ENCODE peak calls at places on chromosomes 5 and 9, in ten cellular contexts. One of them, this sample, is unnamed.

GRCh38 chr5:106827061-106827460 is 843.7 kb downstream of the EFNA5 start:
- DNase-seq in GM06990: no peak
- DNase-seq in activated CD4-positive, alpha-beta T cell treated with anti-CD3 and anti-CD28 coated beads for 4 hours: no peak
- DNase-seq in KG1: no peak
- DNase-seq in Ammon's horn: no peak
- DNase-seq in activated CD8-positive, alpha-beta memory T cell treated with anti-CD3 and anti-CD28 coated beads for 48 hours: no peak
- DNase-seq in COLO829: no peak
- DNase-seq in SHP77 treated with DMSO at 0.1 percent for 48 hours: no peak
- DNase-seq in cardiac fibroblast: peak
- DNase-seq in NCI-H69: no peak
- DNase-seq in this sample: no peak

GRCh38 chr9:123102380-123103113 is 69.1 kb downstream of the GPR21 start:
- DNase-seq in GM06990: no peak
- DNase-seq in activated CD4-positive, alpha-beta T cell treated with anti-CD3 and anti-CD28 coated beads for 4 hours: no peak
- DNase-seq in KG1: no peak
- DNase-seq in Ammon's horn: no peak
- DNase-seq in activated CD8-positive, alpha-beta memory T cell treated with anti-CD3 and anti-CD28 coated beads for 48 hours: no peak
- DNase-seq in COLO829: no peak
- DNase-seq in SHP77 treated with DMSO at 0.1 percent for 48 hours: no peak
- DNase-seq in cardiac fibroblast: peak
- DNase-seq in NCI-H69: peak
- DNase-seq in this sample: no peak

GRCh38 chr9:14312721-14313377 is 1.1 kb downstream of the NFIB start:
- DNase-seq in GM06990: no peak
- DNase-seq in activated CD4-positive, alpha-beta T cell treated with anti-CD3 and anti-CD28 coated beads for 4 hours: no peak
- DNase-seq in KG1: no peak
- DNase-seq in Ammon's horn: no peak
- DNase-seq in activated CD8-positive, alpha-beta memory T cell treated with anti-CD3 and anti-CD28 coated beads for 48 hours: no peak
- DNase-seq in COLO829: no peak
- DNase-seq in SHP77 treated with DMSO at 0.1 percent for 48 hours: no peak
- DNase-seq in cardiac fibroblast: peak
- DNase-seq in NCI-H69: peak
- DNase-seq in this sample: peak

GRCh38 chr9:98437458-98438034 is 182.1 kb upstream of the TBC1D2 start:
- DNase-seq in GM06990: no peak
- DNase-seq in activated CD4-positive, alpha-beta T cell treated with anti-CD3 and anti-CD28 coated beads for 4 hours: no peak
- DNase-seq in KG1: no peak
- DNase-seq in Ammon's horn: no peak
- DNase-seq in activated CD8-positive, alpha-beta memory T cell treated with anti-CD3 and anti-CD28 coated beads for 48 hours: no peak
- DNase-seq in COLO829: no peak
- DNase-seq in SHP77 treated with DMSO at 0.1 percent for 48 hours: no peak
- DNase-seq in cardiac fibroblast: no peak
- DNase-seq in NCI-H69: no peak
- DNase-seq in this sample: no peak

GRCh38 chr5:178438746-178439260 is 151.4 kb downstream of the COL23A1 start:
- DNase-seq in GM06990: no peak
- DNase-seq in activated CD4-positive, alpha-beta T cell treated with anti-CD3 and anti-CD28 coated beads for 4 hours: no peak
- DNase-seq in KG1: no peak
- DNase-seq in Ammon's horn: no peak
- DNase-seq in activated CD8-positive, alpha-beta memory T cell treated with anti-CD3 and anti-CD28 coated beads for 48 hours: no peak
- DNase-seq in COLO829: no peak
- DNase-seq in SHP77 treated with DMSO at 0.1 percent for 48 hours: no peak
- DNase-seq in cardiac fibroblast: no peak
- DNase-seq in NCI-H69: no peak
- DNase-seq in this sample: no peak

GRCh38 chr5:73201547-73202513 is 28.8 kb downstream of the TMEM174 start:
- DNase-seq in GM06990: peak
- DNase-seq in activated CD4-positive, alpha-beta T cell treated with anti-CD3 and anti-CD28 coated beads for 4 hours: peak
- DNase-seq in KG1: peak
- DNase-seq in Ammon's horn: peak
- DNase-seq in activated CD8-positive, alpha-beta memory T cell treated with anti-CD3 and anti-CD28 coated beads for 48 hours: peak
- DNase-seq in COLO829: peak
- DNase-seq in SHP77 treated with DMSO at 0.1 percent for 48 hours: peak
- DNase-seq in cardiac fibroblast: peak
- DNase-seq in NCI-H69: peak
- DNase-seq in this sample: peak

GRCh38 chr5:181109489-181110013 is 21.4 kb downstream of the OR2V1 start:
- DNase-seq in GM06990: no peak
- DNase-seq in activated CD4-positive, alpha-beta T cell treated with anti-CD3 and anti-CD28 coated beads for 4 hours: no peak
- DNase-seq in KG1: no peak
- DNase-seq in Ammon's horn: no peak
- DNase-seq in activated CD8-positive, alpha-beta memory T cell treated with anti-CD3 and anti-CD28 coated beads for 48 hours: no peak
- DNase-seq in COLO829: no peak
- DNase-seq in SHP77 treated with DMSO at 0.1 percent for 48 hours: no peak
- DNase-seq in cardiac fibroblast: no peak
- DNase-seq in NCI-H69: no peak
- DNase-seq in this sample: no peak

GRCh38 chr5:8341416-8341815 is 472.5 kb downstream of the MTRR start:
- DNase-seq in GM06990: no peak
- DNase-seq in activated CD4-positive, alpha-beta T cell treated with anti-CD3 and anti-CD28 coated beads for 4 hours: no peak
- DNase-seq in KG1: no peak
- DNase-seq in Ammon's horn: no peak
- DNase-seq in activated CD8-positive, alpha-beta memory T cell treated with anti-CD3 and anti-CD28 coated beads for 48 hours: no peak
- DNase-seq in COLO829: no peak
- DNase-seq in SHP77 treated with DMSO at 0.1 percent for 48 hours: no peak
- DNase-seq in cardiac fibroblast: peak
- DNase-seq in NCI-H69: no peak
- DNase-seq in this sample: no peak

GRCh38 chr9:75482566-75482965 is 394.3 kb downstream of the OSTF1 start:
- DNase-seq in GM06990: no peak
- DNase-seq in activated CD4-positive, alpha-beta T cell treated with anti-CD3 and anti-CD28 coated beads for 4 hours: no peak
- DNase-seq in KG1: no peak
- DNase-seq in Ammon's horn: no peak
- DNase-seq in activated CD8-positive, alpha-beta memory T cell treated with anti-CD3 and anti-CD28 coated beads for 48 hours: no peak
- DNase-seq in COLO829: no peak
- DNase-seq in SHP77 treated with DMSO at 0.1 percent for 48 hours: no peak
- DNase-seq in cardiac fibroblast: no peak
- DNase-seq in NCI-H69: no peak
- DNase-seq in this sample: no peak

GRCh38 chr5:170293273-170293672 is 4.3 kb downstream of the LCP2 start:
- DNase-seq in GM06990: peak
- DNase-seq in activated CD4-positive, alpha-beta T cell treated with anti-CD3 and anti-CD28 coated beads for 4 hours: no peak
- DNase-seq in KG1: peak
- DNase-seq in Ammon's horn: peak
- DNase-seq in activated CD8-positive, alpha-beta memory T cell treated with anti-CD3 and anti-CD28 coated beads for 48 hours: peak
- DNase-seq in COLO829: no peak
- DNase-seq in SHP77 treated with DMSO at 0.1 percent for 48 hours: no peak
- DNase-seq in cardiac fibroblast: no peak
- DNase-seq in NCI-H69: peak
- DNase-seq in this sample: no peak

GRCh38 chr5:8906303-8906967 is 639.4 kb downstream of the SEMA5A start:
- DNase-seq in GM06990: no peak
- DNase-seq in activated CD4-positive, alpha-beta T cell treated with anti-CD3 and anti-CD28 coated beads for 4 hours: no peak
- DNase-seq in KG1: no peak
- DNase-seq in Ammon's horn: no peak
- DNase-seq in activated CD8-positive, alpha-beta memory T cell treated with anti-CD3 and anti-CD28 coated beads for 48 hours: no peak
- DNase-seq in COLO829: no peak
- DNase-seq in SHP77 treated with DMSO at 0.1 percent for 48 hours: no peak
- DNase-seq in cardiac fibroblast: peak
- DNase-seq in NCI-H69: peak
- DNase-seq in this sample: no peak

GRCh38 chr5:74954919-74955318 is 88.7 kb upstream of the FAM169A start:
- DNase-seq in GM06990: no peak
- DNase-seq in activated CD4-positive, alpha-beta T cell treated with anti-CD3 and anti-CD28 coated beads for 4 hours: no peak
- DNase-seq in KG1: no peak
- DNase-seq in Ammon's horn: no peak
- DNase-seq in activated CD8-positive, alpha-beta memory T cell treated with anti-CD3 and anti-CD28 coated beads for 48 hours: no peak
- DNase-seq in COLO829: no peak
- DNase-seq in SHP77 treated with DMSO at 0.1 percent for 48 hours: no peak
- DNase-seq in cardiac fibroblast: peak
- DNase-seq in NCI-H69: no peak
- DNase-seq in this sample: peak

GRCh38 chr5:72779520-72779919 is 36.9 kb upstream of the TNPO1 start:
- DNase-seq in GM06990: no peak
- DNase-seq in activated CD4-positive, alpha-beta T cell treated with anti-CD3 and anti-CD28 coated beads for 4 hours: no peak
- DNase-seq in KG1: no peak
- DNase-seq in Ammon's horn: no peak
- DNase-seq in activated CD8-positive, alpha-beta memory T cell treated with anti-CD3 and anti-CD28 coated beads for 48 hours: no peak
- DNase-seq in COLO829: no peak
- DNase-seq in SHP77 treated with DMSO at 0.1 percent for 48 hours: no peak
- DNase-seq in cardiac fibroblast: no peak
- DNase-seq in NCI-H69: no peak
- DNase-seq in this sample: no peak

GRCh38 chr5:170216262-170216864 is 16.4 kb upstream of the C5orf58 start:
- DNase-seq in GM06990: no peak
- DNase-seq in activated CD4-positive, alpha-beta T cell treated with anti-CD3 and anti-CD28 coated beads for 4 hours: no peak
- DNase-seq in KG1: no peak
- DNase-seq in Ammon's horn: peak
- DNase-seq in activated CD8-positive, alpha-beta memory T cell treated with anti-CD3 and anti-CD28 coated beads for 48 hours: no peak
- DNase-seq in COLO829: peak
- DNase-seq in SHP77 treated with DMSO at 0.1 percent for 48 hours: peak
- DNase-seq in cardiac fibroblast: peak
- DNase-seq in NCI-H69: peak
- DNase-seq in this sample: peak

GRCh38 chr9:74887041-74887980 is at the start of gene TRPM6:
- DNase-seq in GM06990: peak
- DNase-seq in activated CD4-positive, alpha-beta T cell treated with anti-CD3 and anti-CD28 coated beads for 4 hours: peak
- DNase-seq in KG1: peak
- DNase-seq in Ammon's horn: peak
- DNase-seq in activated CD8-positive, alpha-beta memory T cell treated with anti-CD3 and anti-CD28 coated beads for 48 hours: no peak
- DNase-seq in COLO829: no peak
- DNase-seq in SHP77 treated with DMSO at 0.1 percent for 48 hours: peak
- DNase-seq in cardiac fibroblast: peak
- DNase-seq in NCI-H69: peak
- DNase-seq in this sample: peak

GRCh38 chr9:77789891-77790290 is 141.8 kb upstream of the GNA14 start:
- DNase-seq in GM06990: no peak
- DNase-seq in activated CD4-positive, alpha-beta T cell treated with anti-CD3 and anti-CD28 coated beads for 4 hours: no peak
- DNase-seq in KG1: no peak
- DNase-seq in Ammon's horn: no peak
- DNase-seq in activated CD8-positive, alpha-beta memory T cell treated with anti-CD3 and anti-CD28 coated beads for 48 hours: no peak
- DNase-seq in COLO829: no peak
- DNase-seq in SHP77 treated with DMSO at 0.1 percent for 48 hours: no peak
- DNase-seq in cardiac fibroblast: no peak
- DNase-seq in NCI-H69: no peak
- DNase-seq in this sample: no peak

GRCh38 chr9:79053613-79054012 is 518.2 kb upstream of the TLE4 start:
- DNase-seq in GM06990: no peak
- DNase-seq in activated CD4-positive, alpha-beta T cell treated with anti-CD3 and anti-CD28 coated beads for 4 hours: no peak
- DNase-seq in KG1: peak
- DNase-seq in Ammon's horn: no peak
- DNase-seq in activated CD8-positive, alpha-beta memory T cell treated with anti-CD3 and anti-CD28 coated beads for 48 hours: no peak
- DNase-seq in COLO829: no peak
- DNase-seq in SHP77 treated with DMSO at 0.1 percent for 48 hours: no peak
- DNase-seq in cardiac fibroblast: no peak
- DNase-seq in NCI-H69: peak
- DNase-seq in this sample: no peak

GRCh38 chr5:159419567-159419966 is 89.3 kb upstream of the IL12B start:
- DNase-seq in GM06990: no peak
- DNase-seq in activated CD4-positive, alpha-beta T cell treated with anti-CD3 and anti-CD28 coated beads for 4 hours: no peak
- DNase-seq in KG1: no peak
- DNase-seq in Ammon's horn: no peak
- DNase-seq in activated CD8-positive, alpha-beta memory T cell treated with anti-CD3 and anti-CD28 coated beads for 48 hours: no peak
- DNase-seq in COLO829: no peak
- DNase-seq in SHP77 treated with DMSO at 0.1 percent for 48 hours: no peak
- DNase-seq in cardiac fibroblast: no peak
- DNase-seq in NCI-H69: peak
- DNase-seq in this sample: no peak

GRCh38 chr9:93907551-93908199 is 47.5 kb downstream of the BARX1 start:
- DNase-seq in GM06990: no peak
- DNase-seq in activated CD4-positive, alpha-beta T cell treated with anti-CD3 and anti-CD28 coated beads for 4 hours: no peak
- DNase-seq in KG1: no peak
- DNase-seq in Ammon's horn: no peak
- DNase-seq in activated CD8-positive, alpha-beta memory T cell treated with anti-CD3 and anti-CD28 coated beads for 48 hours: no peak
- DNase-seq in COLO829: no peak
- DNase-seq in SHP77 treated with DMSO at 0.1 percent for 48 hours: no peak
- DNase-seq in cardiac fibroblast: no peak
- DNase-seq in NCI-H69: no peak
- DNase-seq in this sample: no peak

GRCh38 chr9:126453156-126453963 is 126.7 kb downstream of the MVB12B start:
- DNase-seq in GM06990: no peak
- DNase-seq in activated CD4-positive, alpha-beta T cell treated with anti-CD3 and anti-CD28 coated beads for 4 hours: no peak
- DNase-seq in KG1: no peak
- DNase-seq in Ammon's horn: no peak
- DNase-seq in activated CD8-positive, alpha-beta memory T cell treated with anti-CD3 and anti-CD28 coated beads for 48 hours: no peak
- DNase-seq in COLO829: no peak
- DNase-seq in SHP77 treated with DMSO at 0.1 percent for 48 hours: no peak
- DNase-seq in cardiac fibroblast: no peak
- DNase-seq in NCI-H69: no peak
- DNase-seq in this sample: no peak

This sample was measured in left kidney.